ENCODE peak calls at places on chromosomes 11 and 22, in four cellular contexts. K, V, U and P are unnamed samples.

GRCh38 chr11:110299006-110299785 is 2.8 kb upstream of the RDX start:
- DNase-seq in U (no peak), V (no peak), K (no peak), P (no peak)

GRCh38 chr22:49268924-49269323 is 558.7 kb downstream of the BRD1 start:
- DNase-seq in K (no peak), V (no peak), U (no peak), P (no peak)

GRCh38 chr11:13962562-13963168 is at the start of gene SPON1:
- DNase-seq in V (peak; percentile 62), K (peak; percentile 59), U (peak; percentile 82), P (no peak)

GRCh38 chr11:235180-235997 is 753 bp downstream of the SIRT3 start:
- DNase-seq in U (peak; percentile 35), V (no peak), K (peak; percentile 44), P (no peak)

GRCh38 chr11:29300441-29300840 is 716.4 kb downstream of the KCNA4 start:
- DNase-seq in U (no peak), V (no peak), K (no peak), P (no peak)

GRCh38 chr11:131198161-131198560 is 172.3 kb upstream of the NTM start:
- DNase-seq in V (no peak), U (no peak), K (no peak), P (no peak)

GRCh38 chr11:75387742-75388294 is 11.5 kb upstream of the RPS3 start:
- DNase-seq in U (no peak), K (no peak), V (no peak), P (no peak)

GRCh38 chr22:17411213-17411612 is 42.0 kb downstream of the CECR2 start:
- DNase-seq in V (no peak), U (no peak), K (no peak), P (no peak)

GRCh38 chr11:122310701-122311100 is 194.7 kb upstream of the BLID start:
- DNase-seq in V (no peak), U (no peak), K (no peak), P (no peak)

GRCh38 chr11:11451501-11452005 is 98.5 kb upstream of the CSNK2A3 start:
- DNase-seq in V (no peak), U (no peak), K (no peak), P (no peak)

GRCh38 chr11:10778217-10778970 is 27.3 kb downstream of the CTR9 start:
- DNase-seq in V (no peak), K (no peak), U (no peak), P (no peak)

GRCh38 chr11:117095301-117096139 is 2.7 kb downstream of the SIK3 start:
- DNase-seq in V (no peak), K (no peak), U (no peak), P (no peak)

GRCh38 chr22:42364641-42365336 is 67.4 kb downstream of the NFAM1 start:
- DNase-seq in U (no peak), V (no peak), K (no peak), P (no peak)

GRCh38 chr11:64284962-64285884 is at the start of gene GPR137:
- DNase-seq in V (peak; percentile 99), K (peak; percentile 81), U (peak; percentile 83), P (no peak)

GRCh38 chr11:112499153-112499907 is 238.7 kb upstream of the PLET1 start:
- DNase-seq in V (no peak), U (no peak), K (peak; percentile 82), P (no peak)

GRCh38 chr22:40070701-40071100 is 75.9 kb downstream of the FAM83F start:
- DNase-seq in U (no peak), V (no peak), K (no peak), P (no peak)

GRCh38 chr11:84419576-84419975 is 1133.4 kb upstream of the CCDC90B start:
- DNase-seq in U (no peak), V (no peak), K (peak; percentile 48), P (no peak)

GRCh38 chr11:68297812-68298658 is 14.4 kb upstream of the LRP5 start:
- DNase-seq in U (peak; percentile 44), K (peak; percentile 29), V (peak; percentile 82), P (peak; percentile 46)

GRCh38 chr22:46447906-46448669 is 89.3 kb downstream of the CELSR1 start:
- DNase-seq in U (no peak), V (no peak), K (no peak), P (no peak)

GRCh38 chr11:14449302-14449714 is 50.3 kb downstream of the COPB1 start:
- DNase-seq in V (no peak), K (no peak), U (no peak), P (no peak)

GRCh38 chr11:22304337-22304961 is 33.7 kb upstream of the SLC17A6 start:
- DNase-seq in U (peak; percentile 69), K (peak; percentile 46), V (no peak), P (no peak)

GRCh38 chr11:61815790-61816735 is 740 bp downstream of the FADS1 start:
- DNase-seq in V (peak; percentile 69), U (peak; percentile 82), K (peak; percentile 76), P (no peak)

GRCh38 chr11:64042301-64042700 is 6.6 kb downstream of the FLRT1 start:
- DNase-seq in V (no peak), K (no peak), U (no peak), P (no peak)

GRCh38 chr11:34259087-34259486 is 98.7 kb downstream of the ABTB2 start:
- DNase-seq in U (no peak), K (no peak), V (no peak), P (no peak)

GRCh38 chr11:65366340-65366773 is 11.8 kb downstream of the TIGD3 start:
- DNase-seq in K (peak; percentile 59), U (peak; percentile 83), V (no peak), P (peak; percentile 62)

GRCh38 chr22:36411589-36412258 is 24.0 kb upstream of the MYH9 start:
- DNase-seq in U (no peak), V (peak; percentile 28), K (peak; percentile 5), P (no peak)

GRCh38 chr11:16879690-16880089 is 134.5 kb downstream of the PLEKHA7 start:
- DNase-seq in U (no peak), V (no peak), K (no peak), P (no peak)

GRCh38 chr22:42271906-42272305 is 1.5 kb upstream of the TCF20 start:
- DNase-seq in V (no peak), K (no peak), U (no peak), P (no peak)

GRCh38 chr22:37403267-37403960 is 23.9 kb downstream of the ELFN2 start:
- DNase-seq in V (no peak), U (no peak), K (no peak), P (no peak)

GRCh38 chr11:110311783-110312578 is 15.6 kb upstream of the RDX start:
- DNase-seq in K (no peak), U (no peak), V (no peak), P (peak; percentile 46)

GRCh38 chr22:32413715-32414114 is 1.7 kb upstream of the RTCB start:
- DNase-seq in K (no peak), V (no peak), U (no peak), P (no peak)

GRCh38 chr22:23061471-23062280 is 8.6 kb upstream of the GNAZ start:
- DNase-seq in V (peak; percentile 9), K (no peak), U (no peak), P (no peak)

GRCh38 chr11:18527512-18527911 is 770 bp upstream of the TSG101 start:
- DNase-seq in U (peak; percentile 13), K (peak; percentile 13), V (no peak), P (no peak)